ENCODE peak calls at places on chromosomes 13 and 19, in five cellular contexts. P is mucosa of descending colon, E is esophagus squamous epithelium, O is fibroblast of mammary gland, H is endodermal cell. W is an unnamed sample.

GRCh38 chr13:22800726-22801401 is 379.9 kb upstream of the SGCG start:
- DNase-seq in P (no peak), E (no peak), O (peak), H (no peak), W (peak)

GRCh38 chr13:28346136-28346535 is 148.8 kb downstream of the FLT1 start:
- DNase-seq in P (no peak), E (no peak), O (no peak), H (no peak), W (no peak)

GRCh38 chr19:44111910-44112463 is 1.2 kb upstream of the ZNF225 start:
- DNase-seq in P (no peak), E (no peak), O (peak), H (peak), W (no peak)

GRCh38 chr19:13960863-13961784 is 8.8 kb downstream of the DCAF15 start:
- DNase-seq in P (no peak), E (no peak), O (no peak), H (no peak), W (no peak)

GRCh38 chr13:94346261-94347019 is 133.0 kb downstream of the DCT start:
- DNase-seq in P (no peak), E (no peak), O (no peak), H (no peak), W (no peak)

GRCh38 chr13:32211788-32212187 is 103.4 kb downstream of the ZAR1L start:
- DNase-seq in P (no peak), E (no peak), O (peak), H (no peak), W (no peak)

GRCh38 chr13:57813641-57814040 is 182.1 kb downstream of the PCDH17 start:
- DNase-seq in P (no peak), E (no peak), O (peak), H (no peak), W (no peak)

GRCh38 chr13:40984670-40985366 is 34.3 kb downstream of the ELF1 start:
- DNase-seq in P (no peak), E (no peak), O (peak), H (no peak), W (no peak)

GRCh38 chr13:44244288-44244687 is 129.3 kb upstream of the SERP2 start:
- DNase-seq in P (no peak), E (no peak), O (peak), H (no peak), W (no peak)

GRCh38 chr13:113083402-113084061 is 22.1 kb upstream of the F7 start:
- DNase-seq in P (no peak), E (no peak), O (peak), H (no peak), W (no peak)

GRCh38 chr19:3623716-3624115 is 2.9 kb downstream of the CACTIN start:
- DNase-seq in P (no peak), E (no peak), O (no peak), H (no peak), W (no peak)

GRCh38 chr13:95924389-95924994 is 128.7 kb downstream of the UGGT2 start:
- DNase-seq in P (no peak), E (no peak), O (peak), H (peak), W (peak)

GRCh38 chr13:29304148-29304547 is 291.3 kb downstream of the SLC7A1 start:
- DNase-seq in P (no peak), E (no peak), O (no peak), H (no peak), W (no peak)

GRCh38 chr13:113553541-113554332 is 30.8 kb upstream of the TFDP1 start:
- DNase-seq in P (no peak), E (no peak), O (no peak), H (peak), W (no peak)

GRCh38 chr19:4878491-4878968 is 11.1 kb upstream of the PLIN3 start:
- DNase-seq in P (no peak), E (no peak), O (no peak), H (no peak), W (no peak)

GRCh38 chr19:38055655-38056521 is 148.9 kb downstream of the SIPA1L3 start:
- DNase-seq in P (no peak), E (no peak), O (no peak), H (peak), W (no peak)

GRCh38 chr13:59880468-59880867 is 283.3 kb downstream of the DIAPH3 start:
- DNase-seq in P (no peak), E (no peak), O (peak), H (no peak), W (no peak)

GRCh38 chr19:14078406-14078805 is 5.8 kb downstream of the MISP3 start:
- DNase-seq in P (no peak), E (no peak), O (peak), H (no peak), W (no peak)

GRCh38 chr19:55146078-55146647 is 2.8 kb downstream of the TNNT1 start:
- DNase-seq in P (no peak), E (no peak), O (peak), H (peak), W (no peak)

GRCh38 chr13:66835040-66835628 is 395.0 kb downstream of the PCDH9 start:
- DNase-seq in P (peak), E (no peak), O (peak), H (peak), W (no peak)

GRCh38 chr19:2701361-2702169 is 929 bp downstream of the GNG7 start:
- DNase-seq in P (no peak), E (no peak), O (no peak), H (no peak), W (no peak)

GRCh38 chr13:79990048-79990447 is 350.9 kb downstream of the SPRY2 start:
- DNase-seq in P (no peak), E (no peak), O (peak), H (no peak), W (no peak)

GRCh38 chr13:27354379-27354778 is 70.0 kb upstream of the GTF3A start:
- DNase-seq in P (no peak), E (no peak), O (peak), H (no peak), W (no peak)

GRCh38 chr13:110714798-110715394 is 1.4 kb downstream of the ING1 start:
- DNase-seq in P (peak), E (no peak), O (peak), H (peak), W (no peak)

GRCh38 chr19:7907122-7907521 is 3.4 kb downstream of the MAP2K7 start:
- DNase-seq in P (no peak), E (no peak), O (no peak), H (no peak), W (no peak)

DNA sequence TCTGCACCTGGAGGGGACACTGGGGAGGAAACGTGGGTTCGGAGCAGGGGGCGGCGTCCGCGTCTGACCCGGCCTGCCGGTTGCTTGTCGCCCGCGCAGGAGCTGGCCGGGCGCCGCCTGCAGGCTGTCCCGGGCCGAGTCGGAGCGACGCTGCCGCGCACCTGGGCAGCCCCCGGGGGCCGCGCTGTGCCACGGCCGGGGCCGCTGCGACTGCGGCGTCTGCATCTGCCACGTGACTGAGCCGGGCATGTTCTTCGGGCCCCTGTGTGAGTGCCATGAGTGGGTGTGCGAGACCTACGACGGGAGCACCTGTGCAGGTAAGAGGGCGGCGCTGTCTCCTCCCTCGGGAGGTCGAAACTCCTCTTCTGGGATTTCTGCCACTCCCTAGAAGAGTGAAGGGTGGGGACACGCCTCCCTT is 1.3 kb downstream of the ITGBL1 start:
- DNase-seq in P (peak), E (no peak), O (no peak), H (peak), W (no peak)
- H3K4me3 ChIP-seq in P (no peak), E (peak), O (peak), H (no peak), W (peak)

GRCh38 chr13:39815345-39816111 is 160.1 kb downstream of the COG6 start:
- DNase-seq in P (no peak), E (no peak), O (peak), H (no peak), W (no peak)
- TF ChIP-seq CTCF in P (no peak), E (no peak), O (peak), H (no peak), W (peak)

DNA sequence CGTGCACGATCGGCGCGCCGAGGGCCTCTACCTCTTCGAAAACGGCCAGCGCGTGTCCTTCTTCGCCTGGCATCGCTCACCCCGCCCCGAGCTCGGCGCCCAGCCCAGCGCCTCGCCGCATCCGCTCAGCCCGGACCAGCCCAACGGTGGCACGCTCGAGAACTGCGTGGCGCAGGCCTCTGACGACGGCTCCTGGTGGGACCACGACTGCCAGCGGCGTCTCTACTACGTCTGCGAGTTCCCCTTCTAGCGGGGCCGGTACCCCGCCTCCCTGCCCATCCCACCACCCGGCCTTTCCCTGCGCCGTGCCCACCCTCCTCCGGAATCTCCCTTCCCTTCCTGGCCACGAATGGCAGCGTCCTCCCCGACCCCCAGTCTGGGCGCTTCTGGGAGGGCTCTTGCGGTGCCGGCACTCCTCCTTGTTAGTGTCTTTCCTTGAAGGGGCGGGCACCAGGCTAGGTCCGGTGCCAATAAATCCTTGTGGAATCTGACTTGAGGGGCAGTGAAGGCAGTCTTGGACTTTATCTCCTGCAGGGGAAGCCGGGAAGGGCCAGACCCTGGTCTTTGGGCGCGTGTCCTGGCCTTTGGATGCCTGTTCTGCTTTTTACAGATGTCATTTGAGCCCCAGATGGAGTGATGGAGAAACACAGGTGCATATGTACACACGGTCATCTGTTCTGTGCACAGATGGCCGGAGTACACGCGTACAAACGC is 2.2 kb downstream of the CLEC11A start:
- DNase-seq in P (no peak), E (no peak), O (no peak), H (no peak), W (no peak)
- H3K4me3 ChIP-seq in P (peak), E (peak), O (peak), H (peak), W (peak)

DNA sequence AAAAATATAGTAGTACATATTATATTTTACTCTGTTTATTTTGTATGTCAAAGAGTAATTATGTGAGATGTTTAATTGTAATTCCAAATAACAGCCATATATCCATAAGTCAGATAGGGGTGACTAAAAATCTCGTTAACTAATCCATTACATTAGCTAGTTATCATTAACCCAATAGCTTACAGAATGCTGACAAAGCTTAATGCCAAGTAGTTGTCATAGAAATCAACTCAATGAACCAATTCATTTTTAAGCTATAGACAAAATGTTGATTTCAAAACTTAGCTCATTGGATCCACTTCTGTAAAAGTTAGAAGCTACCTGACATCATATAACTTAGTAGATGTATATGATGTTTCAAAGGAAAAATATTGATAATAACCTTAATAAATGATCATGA is 206.7 kb upstream of the SLITRK1 start:
- DNase-seq in P (no peak), E (no peak), O (no peak), H (no peak), W (no peak)
- TF ChIP-seq CTCF in P (no peak), E (no peak), O (no peak), H (no peak), W (no peak)

DNA sequence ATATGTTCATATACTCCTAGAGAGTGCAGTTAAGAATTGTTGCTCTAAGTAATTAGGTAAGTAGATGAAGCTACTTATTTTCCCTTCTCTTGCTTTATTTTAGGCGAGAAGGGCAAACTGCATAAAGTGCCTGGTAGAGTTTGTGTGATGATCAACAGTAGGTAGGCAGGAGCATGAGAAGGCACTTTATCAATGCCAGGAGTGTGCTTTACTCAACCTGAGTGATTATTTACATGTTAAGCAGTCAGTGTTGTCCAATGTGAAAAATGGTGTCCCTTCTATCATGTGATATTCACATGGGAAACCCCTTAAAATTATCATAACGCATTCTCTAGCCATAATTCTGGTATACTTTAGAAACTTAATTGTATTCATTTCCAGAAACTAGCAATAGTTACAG is 294.0 kb downstream of the ITGBL1 start:
- DNase-seq in P (no peak), E (no peak), O (no peak), H (no peak), W (no peak)
- H3K4me3 ChIP-seq in P (no peak), E (no peak), O (no peak), H (no peak), W (no peak)

GRCh38 chr19:17489392-17490030 is 19.2 kb downstream of the SLC27A1 start:
- DNase-seq in P (no peak), E (no peak), O (no peak), H (no peak), W (no peak)

GRCh38 chr19:17486545-17486944 is 16.2 kb downstream of the SLC27A1 start:
- DNase-seq in P (no peak), E (no peak), O (no peak), H (no peak), W (no peak)

GRCh38 chr19:17490411-17490810 is 20.1 kb downstream of the SLC27A1 start:
- DNase-seq in P (no peak), E (no peak), O (no peak), H (no peak), W (no peak)

GRCh38 chr19:17487240-17488121 is 17.2 kb downstream of the SLC27A1 start:
- DNase-seq in P (no peak), E (no peak), O (no peak), H (no peak), W (no peak)

GRCh38 chr19:17488593-17489391 is 18.5 kb downstream of the SLC27A1 start:
- DNase-seq in P (peak), E (no peak), O (no peak), H (peak), W (no peak)
- TF ChIP-seq CTCF in P (no peak), E (no peak), O (no peak), H (peak), W (no peak)